ENCODE peak calls at places on chromosomes 1 and 21, in nine cellular contexts. M is stimulated activated CD4-positive, alpha-beta T cell treated with anti-CD3 and anti-CD28 coated beads, Interleukin-12 subunit alpha, Interleukin-12 subunit beta, amount 100 ng/mL, for 4 hours; W is HTR-8/SVneo; H is activated T-helper 9 cell treated with anti-CD3 and anti-CD28 coated beads, Interleukin-2, amount 50 U/mL, for 16 hours; O is colonic mucosa; L is OCI-LY7; V is Right ventricle myocardium superior; J is stimulated activated CD8-positive, alpha-beta memory T cell treated with anti-CD3 and anti-CD28 coated beads, Interleukin-7, amount 100 ng/mL, for 48 hours; R is DMS153. Q is an unnamed sample.
A peak's percentile ranks its signal among the peaks of the same experiment; 100 is the strongest.

GRCh38 chr1:94045465-94046056 is 75.4 kb downstream of the ABCA4 start:
- DNase-seq in L (no peak), W (peak; percentile 82), M (peak; percentile 20), O (peak; percentile 75), V (peak; percentile 95), R (no peak), J (no peak), H (no peak), Q (peak; percentile 91)

GRCh38 chr1:37630426-37631038 is 4.2 kb downstream of the RSPO1 start:
- DNase-seq in H (no peak), V (no peak), J (no peak), R (no peak), W (no peak), L (no peak), O (no peak), M (no peak), Q (no peak)

GRCh38 chr1:11569954-11570353 is 84.3 kb downstream of the FBXO2 start:
- DNase-seq in M (no peak), R (no peak), J (no peak), O (no peak), L (no peak), V (no peak), H (no peak), W (no peak), Q (no peak)

GRCh38 chr21:36889401-36889800 is 77.1 kb downstream of the HLCS start:
- DNase-seq in W (no peak), R (no peak), J (no peak), V (no peak), M (no peak), O (no peak), L (no peak), H (no peak), Q (no peak)

GRCh38 chr1:47867447-47868347 is 129.5 kb downstream of the TRABD2B start:
- DNase-seq in R (no peak), O (no peak), J (no peak), H (no peak), W (no peak), V (no peak), L (no peak), M (no peak), Q (no peak)

GRCh38 chr1:6386371-6386949 is 7.1 kb downstream of the ACOT7 start:
- DNase-seq in O (no peak), V (no peak), W (no peak), M (no peak), R (no peak), L (no peak), J (no peak), H (no peak), Q (no peak)

GRCh38 chr1:224920930-224921329 is 8.5 kb upstream of the DNAH14 start:
- DNase-seq in H (no peak), M (no peak), R (no peak), J (no peak), V (no peak), O (no peak), W (no peak), L (no peak), Q (no peak)

GRCh38 chr21:33069994-33070811 is at the start of gene OLIG1:
- DNase-seq in O (peak; percentile 22), R (peak; percentile 21), H (no peak), V (peak; percentile 81), M (peak; percentile 54), L (no peak), W (peak; percentile 32), J (peak; percentile 17), Q (peak; percentile 67)

GRCh38 chr1:246197076-246197475 is 310.0 kb downstream of the SMYD3 start:
- DNase-seq in L (no peak), H (no peak), R (no peak), W (no peak), O (no peak), V (no peak), M (no peak), J (no peak), Q (no peak)

GRCh38 chr1:203037509-203038190 is 11.4 kb downstream of the PPFIA4 start:
- DNase-seq in M (no peak), O (no peak), W (no peak), J (no peak), L (no peak), R (no peak), H (no peak), V (no peak), Q (no peak)

GRCh38 chr1:30242178-30242577 is 481.2 kb downstream of the MATN1 start:
- DNase-seq in V (no peak), W (no peak), H (no peak), R (no peak), M (no peak), O (no peak), L (no peak), J (no peak), Q (no peak)

GRCh38 chr1:9281071-9281827 is 11.4 kb upstream of the SPSB1 start:
- DNase-seq in W (no peak), V (peak; percentile 35), L (no peak), R (no peak), M (no peak), J (no peak), O (no peak), H (no peak), Q (no peak)

GRCh38 chr1:245336149-245336983 is 181.6 kb downstream of the KIF26B start:
- DNase-seq in L (no peak), V (no peak), M (no peak), O (no peak), H (no peak), W (no peak), R (no peak), J (no peak), Q (no peak)

GRCh38 chr1:108521990-108522393 is 37.9 kb upstream of the EEIG2 start:
- DNase-seq in L (no peak), O (no peak), M (no peak), R (no peak), J (no peak), W (no peak), H (no peak), V (no peak), Q (no peak)

GRCh38 chr1:24108334-24109165 is 3.4 kb downstream of the MYOM3 start:
- DNase-seq in L (no peak), R (no peak), O (peak; percentile 59), J (peak; percentile 30), V (no peak), H (no peak), W (peak; percentile 22), M (no peak), Q (no peak)

GRCh38 chr1:230330157-230330556 is 96.0 kb downstream of the PGBD5 start:
- DNase-seq in M (no peak), O (no peak), H (no peak), V (no peak), W (no peak), R (no peak), L (no peak), J (no peak), Q (no peak)

GRCh38 chr1:27057801-27058647 is 45.4 kb upstream of the TENT5B start:
- DNase-seq in V (no peak), O (peak; percentile 38), J (no peak), W (no peak), R (no peak), L (no peak), M (no peak), H (no peak), Q (no peak)

GRCh38 chr1:204154525-204155255 is 2.8 kb upstream of the ETNK2 start:
- DNase-seq in O (no peak), M (no peak), J (no peak), W (no peak), R (peak; percentile 65), H (no peak), V (no peak), L (no peak), Q (no peak)

GRCh38 chr21:20882462-20883415 is 115.5 kb upstream of the NCAM2 start:
- DNase-seq in M (no peak), V (peak; percentile 36), H (no peak), R (peak; percentile 43), W (peak; percentile 1), O (peak; percentile 28), J (no peak), L (peak; percentile 8), Q (no peak)

GRCh38 chr1:31587720-31588423 is 11.6 kb downstream of the TINAGL1 start:
- DNase-seq in J (peak; percentile 46), L (peak; percentile 58), H (peak; percentile 11), W (peak; percentile 76), O (peak; percentile 87), R (peak; percentile 63), M (peak; percentile 46), V (peak; percentile 81), Q (peak; percentile 74)

GRCh38 chr1:217453816-217454215 is 177.1 kb downstream of the GPATCH2 start:
- DNase-seq in R (no peak), M (no peak), W (no peak), H (no peak), V (no peak), L (no peak), J (no peak), O (no peak), Q (peak; percentile 43)

GRCh38 chr1:64363116-64363515 is 106.8 kb upstream of the CACHD1 start:
- DNase-seq in H (no peak), W (no peak), R (no peak), O (no peak), J (no peak), M (no peak), V (no peak), L (no peak), Q (no peak)

GRCh38 chr1:228378453-228379164 is 28.0 kb downstream of the TRIM11 start:
- DNase-seq in O (peak; percentile 68), M (peak; percentile 47), H (peak; percentile 24), V (peak; percentile 89), R (peak; percentile 80), W (peak; percentile 53), J (peak; percentile 43), L (peak; percentile 19), Q (peak; percentile 74)

GRCh38 chr1:80987106-80987505 is 813.6 kb upstream of the ADGRL2 start:
- DNase-seq in V (no peak), M (no peak), O (no peak), L (no peak), W (no peak), J (no peak), R (no peak), H (no peak), Q (no peak)

GRCh38 chr1:161229896-161230295 is 4.0 kb downstream of the TOMM40L start:
- DNase-seq in O (no peak), V (no peak), H (no peak), W (no peak), J (no peak), M (no peak), L (no peak), R (no peak), Q (no peak)

GRCh38 chr1:229893762-229894444 is 173.1 kb upstream of the GALNT2 start:
- DNase-seq in O (peak; percentile 29), W (no peak), H (no peak), M (no peak), J (no peak), R (no peak), L (no peak), V (no peak), Q (no peak)

GRCh38 chr21:32350211-32350980 is 42.4 kb downstream of the URB1 start:
- DNase-seq in W (no peak), R (no peak), O (no peak), V (no peak), M (no peak), J (no peak), H (no peak), L (no peak), Q (no peak)

Q was measured in left ventricle myocardium inferior.